ENCODE peak calls at places on chromosomes 6 and 20, in five cellular contexts. J is ovary; K is neural crest cell; T is activated naive CD4-positive, alpha-beta T cell; Z is foreskin keratinocyte. S is an unnamed sample.

GRCh38 chr6:163950159-163950558 is 535.6 kb downstream of the QKI start:
- DNase-seq in J (no peak), K (no peak), T (no peak), Z (no peak), S (no peak)

GRCh38 chr6:12150812-12151432 is 138.8 kb downstream of the HIVEP1 start:
- DNase-seq in J (no peak), K (no peak), T (no peak), Z (no peak), S (no peak)

GRCh38 chr20:22584922-22585785 is 782 bp upstream of the FOXA2 start:
- DNase-seq in J (no peak), K (no peak), T (no peak), Z (no peak), S (no peak)

GRCh38 chr6:116405663-116406329 is 35.0 kb downstream of the DSE start:
- DNase-seq in J (no peak), K (no peak), T (no peak), Z (no peak), S (no peak)

GRCh38 chr6:1705630-1706029 is 95.9 kb downstream of the FOXC1 start:
- DNase-seq in J (no peak), K (no peak), T (no peak), Z (no peak), S (no peak)

GRCh38 chr6:88050140-88050818 is 2.6 kb downstream of the SPACA1 start:
- DNase-seq in J (no peak), K (no peak), T (no peak), Z (no peak), S (no peak)

GRCh38 chr6:96391776-96392175 is 129.8 kb upstream of the UFL1 start:
- DNase-seq in J (no peak), K (peak; percentile 20), T (no peak), Z (no peak), S (no peak)

GRCh38 chr6:16533721-16534136 is 227.5 kb downstream of the ATXN1 start:
- DNase-seq in J (no peak), K (no peak), T (no peak), Z (no peak), S (no peak)

GRCh38 chr6:123811378-123811777 is 7.7 kb downstream of the NKAIN2 start:
- DNase-seq in J (no peak), K (no peak), T (no peak), Z (no peak), S (no peak)

GRCh38 chr6:170291271-170292110 is 613 bp upstream of the DLL1 start:
- DNase-seq in J (no peak), K (peak; percentile 53), T (peak; percentile 17), Z (peak; percentile 41), S (peak; percentile 60)

GRCh38 chr20:36950432-36951197 is 893 bp downstream of the SAMHD1 start:
- DNase-seq in J (no peak), K (peak; percentile 14), T (peak; percentile 47), Z (no peak), S (peak; percentile 30)

GRCh38 chr20:62500237-62500864 is 24.6 kb upstream of the GATA5 start:
- DNase-seq in J (peak; percentile 82), K (peak; percentile 91), T (peak; percentile 80), Z (peak; percentile 12), S (peak; percentile 29)

GRCh38 chr6:11374036-11375010 is 141.9 kb upstream of the NEDD9 start:
- DNase-seq in J (no peak), K (no peak), T (no peak), Z (no peak), S (no peak)

GRCh38 chr6:125201961-125202729 is 48.6 kb downstream of the TPD52L1 start:
- DNase-seq in J (peak; percentile 52), K (no peak), T (no peak), Z (peak; percentile 86), S (peak; percentile 89)

GRCh38 chr6:157895585-157895984 is 72.5 kb downstream of the SNX9 start:
- DNase-seq in J (no peak), K (no peak), T (no peak), Z (no peak), S (no peak)

GRCh38 chr6:21781075-21781474 is 187.5 kb downstream of the SOX4 start:
- DNase-seq in J (no peak), K (no peak), T (no peak), Z (no peak), S (no peak)

GRCh38 chr6:148140772-148141557 is 201.7 kb upstream of the SASH1 start:
- DNase-seq in J (no peak), K (no peak), T (no peak), Z (no peak), S (peak; percentile 15)

GRCh38 chr6:110491644-110492317 is 15.4 kb upstream of the SLC22A16 start:
- DNase-seq in J (no peak), K (no peak), T (no peak), Z (peak; percentile 42), S (peak; percentile 88)

GRCh38 chr20:49583669-49584417 is 15.9 kb upstream of the PTGIS start:
- DNase-seq in J (peak; percentile 75), K (no peak), T (no peak), Z (no peak), S (peak; percentile 8)

GRCh38 chr6:106411643-106412200 is 51.2 kb downstream of the CRYBG1 start:
- DNase-seq in J (no peak), K (no peak), T (no peak), Z (no peak), S (no peak)

GRCh38 chr20:53918949-53919361 is 151.4 kb downstream of the BCAS1 start:
- DNase-seq in J (no peak), K (peak; percentile 43), T (no peak), Z (no peak), S (no peak)

GRCh38 chr6:166767191-166767590 is 140.1 kb upstream of the RPS6KA2 start:
- DNase-seq in J (no peak), K (no peak), T (no peak), Z (no peak), S (no peak)

GRCh38 chr20:38547288-38547825 is 33.6 kb upstream of the ADIG start:
- DNase-seq in J (no peak), K (no peak), T (no peak), Z (no peak), S (no peak)

GRCh38 chr6:109441069-109441816 is 719 bp downstream of the SMPD2 start:
- DNase-seq in J (peak; percentile 60), K (peak; percentile 26), T (peak; percentile 47), Z (peak; percentile 44), S (peak; percentile 70)